ENCODE peak calls at places on chromosomes 3 and 15, in four cellular contexts. One of them, this sample, is unnamed.

GRCh38 chr3:40054568-40055222 is 245.3 kb downstream of the MYRIP start:
- DNase-seq in GM12891: no peak
- DNase-seq in GM12878: no peak
- DNase-seq in K562: no peak
- DNase-seq in this sample: no peak

GRCh38 chr3:5036536-5036833 is 57.2 kb downstream of the BHLHE40 start:
- DNase-seq in K562: no peak
- DNase-seq in GM12878: no peak
- DNase-seq in GM12891: no peak
- DNase-seq in this sample: no peak

GRCh38 chr3:50554553-50554952 is 13.0 kb downstream of the C3orf18 start:
- DNase-seq in K562: no peak
- DNase-seq in GM12891: no peak
- DNase-seq in GM12878: no peak
- DNase-seq in this sample: no peak

GRCh38 chr3:126124148-126124868 is 40.4 kb upstream of the SLC41A3 start:
- DNase-seq in GM12891: no peak
- DNase-seq in GM12878: no peak
- DNase-seq in K562: no peak
- DNase-seq in this sample: no peak

GRCh38 chr3:38153986-38154608 is 11.2 kb upstream of the OXSR1 start:
- DNase-seq in GM12891: no peak
- DNase-seq in GM12878: no peak
- DNase-seq in K562: no peak
- DNase-seq in this sample: no peak

GRCh38 chr15:40789119-40789518 is 17.8 kb upstream of the ZFYVE19 start:
- DNase-seq in K562: peak
- DNase-seq in GM12891: no peak
- DNase-seq in GM12878: no peak
- DNase-seq in this sample: no peak

GRCh38 chr3:127630811-127631714 is 2.1 kb downstream of the PODXL2 start:
- DNase-seq in GM12878: no peak
- DNase-seq in GM12891: no peak
- DNase-seq in K562: no peak
- DNase-seq in this sample: no peak

GRCh38 chr3:167750273-167750971 is 14.9 kb downstream of the SERPINI1 start:
- DNase-seq in K562: no peak
- DNase-seq in GM12878: peak
- DNase-seq in GM12891: peak
- DNase-seq in this sample: no peak

DNA sequence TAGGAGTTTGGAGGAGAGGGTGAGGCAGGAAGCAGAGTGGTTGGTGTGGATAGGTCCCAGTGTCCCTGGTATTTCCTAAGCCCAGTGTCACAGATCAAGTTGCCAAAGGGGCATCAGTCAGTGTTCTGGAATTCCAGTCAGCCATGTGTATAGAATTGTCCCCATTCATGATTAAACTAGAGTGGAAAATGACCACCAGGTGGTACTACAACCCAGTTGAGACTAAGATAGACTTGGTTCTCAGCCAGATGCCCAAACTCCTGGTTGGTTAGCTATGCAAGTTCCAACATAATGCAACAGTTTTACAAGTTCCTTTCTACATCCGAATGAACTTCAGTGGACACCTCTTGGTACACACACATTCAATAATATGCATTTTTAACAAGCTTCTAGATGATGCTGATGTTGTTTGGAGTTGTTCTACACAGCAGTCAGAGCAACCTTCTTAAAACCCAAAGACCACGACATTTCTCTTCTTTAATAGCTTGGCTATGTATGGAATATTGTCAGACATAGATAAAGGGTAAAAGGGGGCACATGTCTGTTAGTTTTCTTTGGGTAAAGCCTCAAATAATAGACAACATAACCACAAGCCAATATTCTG is 8.4 kb upstream of the ATR start:
- DNase-seq in GM12878: no peak
- DNase-seq in K562: peak
- DNase-seq in GM12891: no peak
- DNase-seq in this sample: no peak
- TF ChIP-seq SPI1 in GM12878: no peak
- TF ChIP-seq SPI1 in K562: no peak
- TF ChIP-seq SPI1 in GM12891: no peak
- TF ChIP-seq SPI1 in this sample: no peak

DNA sequence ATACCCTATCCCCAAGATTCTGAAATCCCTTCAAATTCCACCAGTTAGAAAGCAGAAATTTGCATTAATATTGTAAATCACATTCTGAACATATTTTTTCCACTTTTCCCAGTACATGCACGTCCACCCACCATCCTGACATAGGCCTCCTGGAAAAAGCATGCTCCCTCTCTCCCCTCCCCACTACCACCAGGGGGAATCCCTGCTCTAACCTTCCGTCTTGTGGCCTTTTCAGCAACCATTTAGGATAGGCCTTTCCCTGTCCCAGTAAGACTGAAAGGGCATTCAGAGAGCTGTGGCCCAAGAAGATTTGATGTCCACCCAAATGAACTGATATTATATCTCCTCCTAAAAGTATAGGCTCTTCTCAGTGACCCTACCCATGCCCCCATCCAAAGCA is 182.1 kb downstream of the ARRDC4 start:
- DNase-seq in GM12891: no peak
- DNase-seq in GM12878: no peak
- DNase-seq in K562: no peak
- DNase-seq in this sample: no peak
- TF ChIP-seq SPI1 in GM12891: no peak
- TF ChIP-seq SPI1 in GM12878: no peak
- TF ChIP-seq SPI1 in K562: no peak
- TF ChIP-seq SPI1 in this sample: no peak

DNA sequence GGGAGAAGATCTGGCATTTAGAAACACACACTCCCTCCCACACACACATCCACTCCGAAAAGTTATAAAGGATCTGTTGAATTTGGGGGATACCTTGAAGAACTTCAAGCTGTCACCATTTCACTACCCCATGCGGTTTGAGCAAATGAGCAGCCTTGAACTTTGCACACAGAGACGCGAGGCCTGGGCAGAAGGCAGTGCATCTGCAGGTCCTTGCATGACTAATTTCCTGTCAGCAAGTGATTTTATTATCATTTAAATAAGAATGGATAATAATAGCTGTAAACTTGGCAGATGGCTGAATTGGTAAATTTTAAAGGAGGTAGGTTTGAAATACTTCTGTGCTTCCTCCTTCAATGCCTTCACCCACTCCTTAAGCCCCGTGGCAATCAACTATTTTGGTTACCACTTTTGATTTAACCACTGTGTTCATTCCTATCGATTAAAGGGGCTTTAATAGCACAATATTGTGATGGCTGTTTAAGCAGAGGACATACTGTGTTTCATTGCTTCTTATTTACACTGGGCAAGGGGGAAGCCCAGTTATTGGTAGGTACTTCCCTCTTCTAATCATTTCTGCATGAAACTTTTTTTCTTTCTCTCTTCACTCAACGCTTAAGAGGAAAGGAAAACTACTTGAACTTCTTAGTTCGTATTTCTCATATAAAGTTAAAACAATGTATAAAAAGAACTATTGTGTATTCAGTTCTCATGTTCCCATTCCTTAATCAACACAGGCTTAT is 108.1 kb downstream of the ROBO2 start:
- DNase-seq in GM12891: no peak
- DNase-seq in GM12878: no peak
- DNase-seq in K562: no peak
- DNase-seq in this sample: no peak
- TF ChIP-seq SPI1 in GM12891: no peak
- TF ChIP-seq SPI1 in GM12878: no peak
- TF ChIP-seq SPI1 in K562: no peak
- TF ChIP-seq SPI1 in this sample: no peak

GRCh38 chr3:53324011-53324544 is 23.3 kb downstream of the DCP1A start:
- DNase-seq in GM12891: no peak
- DNase-seq in K562: no peak
- DNase-seq in GM12878: no peak
- DNase-seq in this sample: no peak
- TF ChIP-seq SPI1 in GM12891: no peak
- TF ChIP-seq SPI1 in K562: no peak
- TF ChIP-seq SPI1 in GM12878: no peak
- TF ChIP-seq SPI1 in this sample: no peak

GRCh38 chr3:65953301-65953812 is 85.4 kb downstream of the MAGI1 start:
- DNase-seq in GM12878: no peak
- DNase-seq in K562: no peak
- DNase-seq in GM12891: no peak
- DNase-seq in this sample: no peak
- TF ChIP-seq SPI1 in GM12878: no peak
- TF ChIP-seq SPI1 in K562: no peak
- TF ChIP-seq SPI1 in GM12891: no peak
- TF ChIP-seq SPI1 in this sample: no peak

GRCh38 chr3:42771271-42771670 is 1.8 kb downstream of the CCDC13 start:
- DNase-seq in K562: no peak
- DNase-seq in GM12891: no peak
- DNase-seq in GM12878: no peak
- DNase-seq in this sample: no peak
- TF ChIP-seq SPI1 in K562: no peak
- TF ChIP-seq SPI1 in GM12891: no peak
- TF ChIP-seq SPI1 in GM12878: no peak
- TF ChIP-seq SPI1 in this sample: no peak

GRCh38 chr3:186092360-186093070 is 16.4 kb downstream of the ETV5 start:
- DNase-seq in GM12891: no peak
- DNase-seq in GM12878: no peak
- DNase-seq in K562: no peak
- DNase-seq in this sample: no peak

GRCh38 chr3:186093271-186093900 is 15.5 kb downstream of the ETV5 start:
- DNase-seq in GM12878: no peak
- DNase-seq in K562: no peak
- DNase-seq in GM12891: no peak
- DNase-seq in this sample: no peak

GRCh38 chr3:186094696-186095095 is 14.2 kb downstream of the ETV5 start:
- DNase-seq in GM12891: no peak
- DNase-seq in K562: no peak
- DNase-seq in GM12878: no peak
- DNase-seq in this sample: no peak

GRCh38 chr3:186088335-186088734 is 20.6 kb downstream of the ETV5 start:
- DNase-seq in K562: no peak
- DNase-seq in GM12891: no peak
- DNase-seq in GM12878: no peak
- DNase-seq in this sample: no peak

DNA sequence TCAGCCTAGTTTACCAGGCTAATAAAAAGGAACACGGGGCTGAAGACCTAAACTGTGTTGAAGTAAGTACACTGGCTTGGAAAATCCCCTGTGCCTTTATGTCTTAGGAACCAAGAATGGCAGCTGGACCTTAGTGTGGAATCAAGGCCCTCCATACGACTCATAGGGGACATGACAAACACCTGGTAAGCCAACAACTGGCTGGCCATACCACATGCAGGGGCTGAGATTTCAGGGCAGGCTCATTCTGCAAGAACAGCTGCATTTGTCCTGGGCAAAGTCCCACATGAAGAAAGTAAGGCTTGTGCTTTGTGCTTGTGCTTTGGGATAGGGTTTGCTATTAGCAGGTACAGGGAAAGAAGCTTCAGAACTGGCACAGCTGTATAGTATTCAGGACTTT is 18.0 kb downstream of the ETV5 start:
- DNase-seq in GM12878: no peak
- DNase-seq in GM12891: no peak
- DNase-seq in K562: no peak
- DNase-seq in this sample: no peak
- TF ChIP-seq SPI1 in GM12878: no peak
- TF ChIP-seq SPI1 in GM12891: no peak
- TF ChIP-seq SPI1 in K562: no peak
- TF ChIP-seq SPI1 in this sample: no peak

GRCh38 chr15:82309802-82310201 is 39.5 kb downstream of the GOLGA6L10 start:
- DNase-seq in GM12878: no peak
- DNase-seq in K562: no peak
- DNase-seq in GM12891: no peak
- DNase-seq in this sample: no peak

GRCh38 chr15:82315519-82316246 is 33.6 kb downstream of the GOLGA6L10 start:
- DNase-seq in GM12891: no peak
- DNase-seq in GM12878: no peak
- DNase-seq in K562: no peak
- DNase-seq in this sample: no peak

GRCh38 chr15:82313446-82313845 is 35.8 kb downstream of the GOLGA6L10 start:
- DNase-seq in GM12891: no peak
- DNase-seq in GM12878: no peak
- DNase-seq in K562: no peak
- DNase-seq in this sample: no peak

GRCh38 chr15:82314769-82315518 is 34.3 kb downstream of the GOLGA6L10 start:
- DNase-seq in K562: no peak
- DNase-seq in GM12878: no peak
- DNase-seq in GM12891: no peak
- DNase-seq in this sample: no peak

GRCh38 chr15:82312611-82313349 is 36.5 kb downstream of the GOLGA6L10 start:
- DNase-seq in GM12878: no peak
- DNase-seq in K562: no peak
- DNase-seq in GM12891: no peak
- DNase-seq in this sample: no peak
- TF ChIP-seq SPI1 in GM12878: no peak
- TF ChIP-seq SPI1 in K562: no peak
- TF ChIP-seq SPI1 in GM12891: no peak
- TF ChIP-seq SPI1 in this sample: no peak